ENCODE peak calls at places on chromosomes 7 and 10, in six cellular contexts. One of them, this sample, is unnamed.

GRCh38 chr7:24842449-24843241 is 85.4 kb upstream of the GSDME start:
- DNase-seq in mesendoderm: peak
- DNase-seq in mesenchymal stem cell: peak
- DNase-seq in neuronal stem cell: no peak
- DNase-seq in H1: no peak
- DNase-seq in trophoblast cell: no peak
- DNase-seq in this sample: no peak

GRCh38 chr7:156725982-156726381 is 85.4 kb downstream of the RNF32 start:
- DNase-seq in mesendoderm: no peak
- DNase-seq in trophoblast cell: no peak
- DNase-seq in H1: no peak
- DNase-seq in neuronal stem cell: no peak
- DNase-seq in mesenchymal stem cell: no peak
- DNase-seq in this sample: no peak

GRCh38 chr7:93231264-93231663 is 902 bp upstream of the VPS50 start:
- DNase-seq in mesenchymal stem cell: no peak
- DNase-seq in trophoblast cell: peak
- DNase-seq in mesendoderm: no peak
- DNase-seq in neuronal stem cell: no peak
- DNase-seq in H1: no peak
- DNase-seq in this sample: no peak

GRCh38 chr7:89029864-89030263 is 234.3 kb upstream of the TEX47 start:
- DNase-seq in mesendoderm: no peak
- DNase-seq in mesenchymal stem cell: no peak
- DNase-seq in H1: no peak
- DNase-seq in neuronal stem cell: no peak
- DNase-seq in trophoblast cell: no peak
- DNase-seq in this sample: no peak

GRCh38 chr7:32150589-32150988 is 80.4 kb upstream of the PDE1C start:
- DNase-seq in H1: no peak
- DNase-seq in mesenchymal stem cell: no peak
- DNase-seq in trophoblast cell: no peak
- DNase-seq in neuronal stem cell: no peak
- DNase-seq in mesendoderm: no peak
- DNase-seq in this sample: no peak

GRCh38 chr10:122435212-122435827 is 19.1 kb upstream of the ARMS2 start:
- DNase-seq in mesendoderm: peak
- DNase-seq in neuronal stem cell: peak
- DNase-seq in H1: no peak
- DNase-seq in mesenchymal stem cell: peak
- DNase-seq in trophoblast cell: peak
- DNase-seq in this sample: peak

GRCh38 chr10:100496567-100496966 is 23.1 kb downstream of the SEC31B start:
- DNase-seq in trophoblast cell: no peak
- DNase-seq in H1: no peak
- DNase-seq in mesendoderm: no peak
- DNase-seq in neuronal stem cell: no peak
- DNase-seq in mesenchymal stem cell: no peak
- DNase-seq in this sample: no peak

GRCh38 chr7:131159961-131160361 is 167.7 kb upstream of the MKLN1 start:
- DNase-seq in neuronal stem cell: no peak
- DNase-seq in trophoblast cell: no peak
- DNase-seq in H1: no peak
- DNase-seq in mesendoderm: no peak
- DNase-seq in mesenchymal stem cell: peak
- DNase-seq in this sample: peak

GRCh38 chr10:91653214-91653875 is 20.5 kb upstream of the PPP1R3C start:
- DNase-seq in trophoblast cell: no peak
- DNase-seq in H1: no peak
- DNase-seq in neuronal stem cell: no peak
- DNase-seq in mesenchymal stem cell: peak
- DNase-seq in mesendoderm: no peak
- DNase-seq in this sample: peak

GRCh38 chr10:6020806-6021205 is 41.4 kb downstream of the IL2RA start:
- DNase-seq in neuronal stem cell: no peak
- DNase-seq in H1: no peak
- DNase-seq in mesendoderm: no peak
- DNase-seq in trophoblast cell: no peak
- DNase-seq in mesenchymal stem cell: peak
- DNase-seq in this sample: no peak

GRCh38 chr10:86187840-86188239 is 178.8 kb downstream of the GRID1 start:
- DNase-seq in trophoblast cell: no peak
- DNase-seq in neuronal stem cell: no peak
- DNase-seq in mesendoderm: no peak
- DNase-seq in mesenchymal stem cell: no peak
- DNase-seq in H1: no peak
- DNase-seq in this sample: no peak

GRCh38 chr7:107064255-107064654 is 19.8 kb downstream of the PRKAR2B start:
- DNase-seq in mesendoderm: no peak
- DNase-seq in H1: no peak
- DNase-seq in mesenchymal stem cell: no peak
- DNase-seq in neuronal stem cell: no peak
- DNase-seq in trophoblast cell: no peak
- DNase-seq in this sample: no peak

GRCh38 chr7:16046045-16046444 is 359.6 kb upstream of the MEOX2 start:
- DNase-seq in mesendoderm: no peak
- DNase-seq in H1: no peak
- DNase-seq in mesenchymal stem cell: no peak
- DNase-seq in neuronal stem cell: no peak
- DNase-seq in trophoblast cell: no peak
- DNase-seq in this sample: peak

GRCh38 chr7:138892808-138893207 is 88.4 kb downstream of the KIAA1549 start:
- DNase-seq in mesendoderm: no peak
- DNase-seq in mesenchymal stem cell: no peak
- DNase-seq in H1: no peak
- DNase-seq in neuronal stem cell: no peak
- DNase-seq in trophoblast cell: no peak
- DNase-seq in this sample: no peak

GRCh38 chr10:61634711-61635110 is 28.0 kb upstream of the CABCOCO1 start:
- DNase-seq in neuronal stem cell: no peak
- DNase-seq in H1: no peak
- DNase-seq in mesenchymal stem cell: peak
- DNase-seq in trophoblast cell: no peak
- DNase-seq in mesendoderm: no peak
- DNase-seq in this sample: peak

GRCh38 chr7:94741179-94741578 is 85.2 kb upstream of the SGCE start:
- DNase-seq in neuronal stem cell: no peak
- DNase-seq in mesendoderm: no peak
- DNase-seq in H1: no peak
- DNase-seq in mesenchymal stem cell: no peak
- DNase-seq in trophoblast cell: no peak
- DNase-seq in this sample: no peak

GRCh38 chr10:78964952-78965633 is 103.7 kb upstream of the ZMIZ1 start:
- DNase-seq in mesenchymal stem cell: peak
- DNase-seq in neuronal stem cell: peak
- DNase-seq in H1: peak
- DNase-seq in mesendoderm: peak
- DNase-seq in trophoblast cell: peak
- DNase-seq in this sample: peak

GRCh38 chr7:81839708-81840359 is 70.0 kb upstream of the HGF start:
- DNase-seq in H1: no peak
- DNase-seq in mesendoderm: no peak
- DNase-seq in mesenchymal stem cell: no peak
- DNase-seq in trophoblast cell: no peak
- DNase-seq in neuronal stem cell: no peak
- DNase-seq in this sample: no peak

GRCh38 chr10:103859161-103860141 is 4.1 kb upstream of the SH3PXD2A start:
- DNase-seq in mesendoderm: peak
- DNase-seq in neuronal stem cell: peak
- DNase-seq in H1: peak
- DNase-seq in mesenchymal stem cell: peak
- DNase-seq in trophoblast cell: peak
- DNase-seq in this sample: peak

GRCh38 chr10:3779146-3779707 is 5.8 kb downstream of the KLF6 start:
- DNase-seq in mesendoderm: no peak
- DNase-seq in H1: no peak
- DNase-seq in mesenchymal stem cell: peak
- DNase-seq in trophoblast cell: peak
- DNase-seq in neuronal stem cell: no peak
- DNase-seq in this sample: peak

GRCh38 chr7:88020953-88021650 is 87.1 kb downstream of the ADAM22 start:
- DNase-seq in neuronal stem cell: no peak
- DNase-seq in mesenchymal stem cell: no peak
- DNase-seq in trophoblast cell: no peak
- DNase-seq in mesendoderm: no peak
- DNase-seq in H1: no peak
- DNase-seq in this sample: no peak

GRCh38 chr10:2146079-2146478 is 408.8 kb upstream of the ADARB2 start:
- DNase-seq in trophoblast cell: no peak
- DNase-seq in mesenchymal stem cell: no peak
- DNase-seq in H1: no peak
- DNase-seq in mesendoderm: peak
- DNase-seq in neuronal stem cell: no peak
- DNase-seq in this sample: no peak

GRCh38 chr7:2041496-2042367 is 191.0 kb downstream of the MAD1L1 start:
- DNase-seq in neuronal stem cell: no peak
- DNase-seq in trophoblast cell: no peak
- DNase-seq in H1: no peak
- DNase-seq in mesendoderm: no peak
- DNase-seq in mesenchymal stem cell: no peak
- DNase-seq in this sample: no peak
- H3K23ac ChIP-seq in neuronal stem cell: peak
- H3K23ac ChIP-seq in trophoblast cell: no peak
- H3K23ac ChIP-seq in H1: no peak
- H3K23ac ChIP-seq in mesendoderm: no peak
- H3K23ac ChIP-seq in mesenchymal stem cell: no peak
- H3K23ac ChIP-seq in this sample: no peak

GRCh38 chr10:114683162-114683561 is 25.1 kb upstream of the ABLIM1 start:
- DNase-seq in trophoblast cell: no peak
- DNase-seq in mesendoderm: no peak
- DNase-seq in neuronal stem cell: no peak
- DNase-seq in mesenchymal stem cell: no peak
- DNase-seq in H1: no peak
- DNase-seq in this sample: no peak
- H3K4me3 ChIP-seq in trophoblast cell: no peak
- H3K4me3 ChIP-seq in mesendoderm: no peak
- H3K4me3 ChIP-seq in neuronal stem cell: no peak
- H3K4me3 ChIP-seq in mesenchymal stem cell: no peak
- H3K4me3 ChIP-seq in H1: no peak
- H3K4me3 ChIP-seq in this sample: no peak

GRCh38 chr10:132738454-132739224 is 47.3 kb downstream of the NKX6-2 start:
- DNase-seq in trophoblast cell: no peak
- DNase-seq in mesendoderm: no peak
- DNase-seq in H1: no peak
- DNase-seq in neuronal stem cell: no peak
- DNase-seq in mesenchymal stem cell: no peak
- DNase-seq in this sample: no peak

GRCh38 chr10:132742167-132742836 is 43.6 kb downstream of the NKX6-2 start:
- DNase-seq in mesenchymal stem cell: no peak
- DNase-seq in mesendoderm: no peak
- DNase-seq in trophoblast cell: no peak
- DNase-seq in H1: no peak
- DNase-seq in neuronal stem cell: no peak
- DNase-seq in this sample: no peak

GRCh38 chr10:132739225-132739613 is 46.7 kb downstream of the NKX6-2 start:
- DNase-seq in mesendoderm: no peak
- DNase-seq in neuronal stem cell: no peak
- DNase-seq in mesenchymal stem cell: no peak
- DNase-seq in trophoblast cell: no peak
- DNase-seq in H1: no peak
- DNase-seq in this sample: no peak

GRCh38 chr10:132742837-132743194 is 43.1 kb downstream of the NKX6-2 start:
- DNase-seq in trophoblast cell: no peak
- DNase-seq in neuronal stem cell: peak
- DNase-seq in mesenchymal stem cell: no peak
- DNase-seq in mesendoderm: no peak
- DNase-seq in H1: no peak
- DNase-seq in this sample: no peak

GRCh38 chr10:132740542-132741066 is 45.3 kb downstream of the NKX6-2 start:
- DNase-seq in trophoblast cell: no peak
- DNase-seq in mesendoderm: no peak
- DNase-seq in H1: no peak
- DNase-seq in mesenchymal stem cell: no peak
- DNase-seq in neuronal stem cell: no peak
- DNase-seq in this sample: no peak
- H3K23ac ChIP-seq in trophoblast cell: no peak
- H3K23ac ChIP-seq in mesendoderm: no peak
- H3K23ac ChIP-seq in H1: no peak
- H3K23ac ChIP-seq in mesenchymal stem cell: no peak
- H3K23ac ChIP-seq in neuronal stem cell: no peak
- H3K23ac ChIP-seq in this sample: no peak

GRCh38 chr10:17348111-17349008 is 106.0 kb downstream of the ST8SIA6 start:
- DNase-seq in mesendoderm: no peak
- DNase-seq in H1: no peak
- DNase-seq in mesenchymal stem cell: no peak
- DNase-seq in trophoblast cell: peak
- DNase-seq in neuronal stem cell: no peak
- DNase-seq in this sample: peak
- H3K4me3 ChIP-seq in mesendoderm: no peak
- H3K4me3 ChIP-seq in H1: no peak
- H3K4me3 ChIP-seq in mesenchymal stem cell: peak
- H3K4me3 ChIP-seq in trophoblast cell: no peak
- H3K4me3 ChIP-seq in neuronal stem cell: no peak
- H3K4me3 ChIP-seq in this sample: peak

DNA sequence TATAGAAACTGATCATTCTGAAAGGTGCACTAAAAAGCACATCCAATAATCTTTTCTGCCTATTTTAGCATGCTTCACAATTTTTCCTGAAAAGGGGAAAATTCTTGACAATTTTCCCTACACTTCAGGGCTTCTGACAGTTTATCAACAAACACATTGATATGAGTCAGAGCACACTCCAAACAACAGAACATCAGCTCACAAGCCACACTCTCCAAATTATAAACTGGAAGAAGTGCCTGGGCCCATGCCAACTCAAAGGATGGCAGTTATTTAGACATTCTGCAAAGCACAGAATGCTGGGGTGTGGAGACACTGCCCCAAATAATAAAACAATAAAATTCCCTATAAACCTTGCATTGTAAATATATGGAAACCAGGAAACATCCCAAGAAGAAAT is 90.8 kb downstream of the ELAPOR2 start:
- DNase-seq in neuronal stem cell: no peak
- DNase-seq in H1: no peak
- DNase-seq in trophoblast cell: no peak
- DNase-seq in mesenchymal stem cell: peak
- DNase-seq in mesendoderm: no peak
- DNase-seq in this sample: no peak
- H3K23ac ChIP-seq in neuronal stem cell: no peak
- H3K23ac ChIP-seq in H1: no peak
- H3K23ac ChIP-seq in trophoblast cell: no peak
- H3K23ac ChIP-seq in mesenchymal stem cell: no peak
- H3K23ac ChIP-seq in mesendoderm: no peak
- H3K23ac ChIP-seq in this sample: no peak

GRCh38 chr7:142590077-142590476 is 159.2 kb upstream of the PRSS1 start:
- DNase-seq in H1: no peak
- DNase-seq in neuronal stem cell: no peak
- DNase-seq in mesenchymal stem cell: no peak
- DNase-seq in trophoblast cell: no peak
- DNase-seq in mesendoderm: no peak
- DNase-seq in this sample: no peak
- H3K4me3 ChIP-seq in H1: no peak
- H3K4me3 ChIP-seq in neuronal stem cell: no peak
- H3K4me3 ChIP-seq in mesenchymal stem cell: no peak
- H3K4me3 ChIP-seq in trophoblast cell: no peak
- H3K4me3 ChIP-seq in mesendoderm: no peak
- H3K4me3 ChIP-seq in this sample: no peak

This sample was measured in IMR-90.